ENCODE peak calls at places on chromosomes 3 and 15, in six cellular contexts. B is GM23338, V is PC-9, T is mammary epithelial cell, Q is endothelial cell of umbilical vein, Z is H1. I is an unnamed sample.

GRCh38 chr15:41332788-41333527 is at the start of gene NUSAP1:
- DNase-seq in B (no peak), V (no peak), T (no peak), Q (no peak), Z (no peak), I (no peak)

GRCh38 chr3:128285042-128285924 is 132.0 kb downstream of the EEFSEC start:
- DNase-seq in B (no peak), V (no peak), T (no peak), Q (no peak), Z (peak; percentile 33), I (no peak)

GRCh38 chr3:118842147-118842863 is 192.3 kb downstream of the IGSF11 start:
- DNase-seq in B (peak; percentile 54), V (no peak), T (no peak), Q (no peak), Z (no peak), I (peak; percentile 22)

GRCh38 chr3:197558000-197558399 is 2.2 kb upstream of the BDH1 start:
- DNase-seq in B (no peak), V (peak; percentile 14), T (no peak), Q (no peak), Z (no peak), I (no peak)

GRCh38 chr3:107208100-107208499 is 169.1 kb upstream of the CCDC54 start:
- DNase-seq in B (no peak), V (peak; percentile 52), T (peak; percentile 93), Q (peak; percentile 95), Z (no peak), I (peak; percentile 99)

GRCh38 chr3:4107430-4107829 is 195.7 kb upstream of the SETMAR start:
- DNase-seq in B (peak; percentile 59), V (no peak), T (no peak), Q (no peak), Z (no peak), I (no peak)

GRCh38 chr3:125479091-125479490 is 40.9 kb downstream of the SNX4 start:
- DNase-seq in B (no peak), V (no peak), T (no peak), Q (no peak), Z (no peak), I (no peak)

GRCh38 chr3:28808068-28808467 is 459.4 kb upstream of the AZI2 start:
- DNase-seq in B (no peak), V (no peak), T (no peak), Q (no peak), Z (no peak), I (no peak)

GRCh38 chr3:120381503-120381902 is 32.3 kb upstream of the LRRC58 start:
- DNase-seq in B (no peak), V (no peak), T (no peak), Q (no peak), Z (no peak), I (no peak)

GRCh38 chr15:75200391-75200764 is 1.3 kb upstream of the C15orf39 start:
- DNase-seq in B (no peak), V (no peak), T (no peak), Q (no peak), Z (peak; percentile 59), I (no peak)
- H3K4me2 ChIP-seq in B (peak overlapping the region; percentile 98), V (peak overlapping the region; percentile 100), T (peak overlapping the region; percentile 67), Q (no peak overlapping the region), Z (peak overlapping the region; percentile 82), I (no peak overlapping the region)

DNA sequence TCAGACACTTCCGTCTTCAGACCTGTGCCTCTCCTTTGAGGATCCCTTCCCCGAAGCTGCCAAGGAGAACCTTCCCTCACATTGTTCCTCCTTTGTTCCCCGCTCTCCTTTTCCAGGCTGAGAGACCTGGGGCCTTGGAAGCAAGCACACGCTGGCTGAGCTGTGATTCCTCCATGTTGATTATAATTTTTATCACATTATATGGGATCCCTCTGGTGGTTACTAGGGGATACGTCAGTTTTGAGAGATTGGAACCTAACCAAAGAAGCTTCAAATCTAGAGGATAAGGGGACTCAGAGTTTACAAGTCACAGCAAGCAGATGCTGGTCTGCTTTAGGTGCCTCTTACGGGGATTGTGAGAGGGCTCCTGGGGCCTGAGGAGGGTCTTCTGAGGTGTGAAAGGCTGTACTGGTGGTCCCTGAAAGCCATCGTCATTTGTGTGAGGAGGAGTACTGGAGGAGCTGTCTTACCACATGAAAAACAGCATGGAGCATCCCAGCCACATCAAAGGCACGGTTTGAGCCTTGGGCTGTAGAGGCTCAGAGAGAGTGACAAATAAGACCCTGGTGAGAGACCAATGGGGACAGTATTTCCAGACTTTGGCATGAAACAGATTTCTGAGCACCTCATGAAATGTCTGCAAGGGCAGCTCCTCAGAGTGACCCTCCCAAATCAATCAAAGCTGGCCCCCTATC is 760.1 kb upstream of the CFAP20DC start:
- DNase-seq in B (peak; percentile 61), V (no peak), T (peak; percentile 34), Q (no peak), Z (no peak), I (peak; percentile 8)
- H3K4me2 ChIP-seq in B (no peak overlapping the region), V (no peak overlapping the region), T (no peak overlapping the region), Q (no peak overlapping the region), Z (no peak overlapping the region), I (no peak overlapping the region)

DNA sequence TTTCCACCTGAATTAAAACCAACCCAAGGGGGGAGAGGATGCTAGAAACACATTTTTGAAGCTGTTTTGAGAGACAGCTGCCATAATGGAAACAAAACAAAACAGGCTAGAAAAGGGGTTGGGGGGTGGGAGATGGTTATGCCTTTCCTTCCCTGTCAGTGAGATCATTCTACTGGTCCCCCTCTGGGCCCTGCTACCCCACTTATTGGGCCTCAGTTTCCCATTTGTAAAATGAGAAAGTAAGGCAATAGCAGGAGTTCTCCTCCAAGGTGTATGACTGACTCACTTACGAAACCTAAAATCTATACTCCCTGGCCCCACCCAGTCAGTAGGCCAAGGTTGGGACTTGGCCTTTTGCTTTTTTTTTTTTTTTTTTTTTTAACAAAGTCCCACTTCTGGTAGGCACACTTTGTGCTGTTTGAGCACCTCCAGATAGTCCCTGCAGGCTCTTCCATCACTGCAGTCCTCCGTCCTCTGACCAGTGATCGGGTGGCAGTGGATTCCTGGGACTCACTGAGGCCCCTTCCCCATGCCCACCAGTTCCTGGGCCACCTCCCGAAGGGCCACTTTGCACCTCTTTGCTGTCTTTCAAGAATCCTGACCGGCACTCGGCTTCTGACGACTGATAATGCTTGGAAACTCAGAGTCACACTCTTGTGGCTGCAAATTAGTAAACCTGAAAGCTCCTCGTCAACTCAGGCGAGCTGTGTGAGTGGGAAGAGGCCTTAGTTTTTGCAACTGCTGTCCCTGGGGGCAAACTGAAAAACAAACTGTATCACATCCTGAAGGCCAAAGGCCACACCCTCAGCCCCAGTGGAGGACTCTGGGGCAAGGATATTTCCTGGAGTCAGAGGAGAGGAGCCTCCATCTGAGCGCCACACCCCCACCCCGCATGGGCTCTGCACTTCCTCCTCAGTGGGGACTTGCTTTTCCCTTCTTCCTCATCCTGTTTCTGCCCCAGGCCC is 6.7 kb upstream of the PSTPIP1 start:
- DNase-seq in B (no peak), V (no peak), T (no peak), Q (no peak), Z (no peak), I (no peak)
- H3K4me2 ChIP-seq in B (no peak overlapping the region), V (no peak overlapping the region), T (no peak overlapping the region), Q (no peak overlapping the region), Z (no peak overlapping the region), I (no peak overlapping the region)

DNA sequence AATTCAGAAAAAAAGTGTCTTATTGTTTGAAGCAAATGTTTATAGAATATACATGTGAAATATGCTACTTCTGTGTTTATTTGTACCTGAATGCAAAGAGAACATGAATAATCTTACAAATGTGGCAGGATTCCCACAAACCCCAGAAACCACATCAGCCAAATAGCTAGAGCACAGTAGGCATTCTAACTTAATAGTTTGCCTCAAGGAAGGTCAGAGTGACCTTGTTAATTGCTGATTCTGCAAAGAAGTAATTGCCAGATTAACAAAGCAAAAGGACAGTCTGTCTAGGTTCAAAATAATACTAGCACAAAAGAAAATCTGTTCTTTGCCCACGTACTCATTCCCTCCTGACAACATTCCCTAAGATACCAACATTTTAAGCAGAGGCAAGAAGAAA is 604.0 kb downstream of the PYDC2 start:
- DNase-seq in B (no peak), V (no peak), T (no peak), Q (no peak), Z (no peak), I (no peak)
- H3K4me2 ChIP-seq in B (no peak overlapping the region), V (no peak overlapping the region), T (no peak overlapping the region), Q (no peak overlapping the region), Z (no peak overlapping the region), I (no peak overlapping the region)

DNA sequence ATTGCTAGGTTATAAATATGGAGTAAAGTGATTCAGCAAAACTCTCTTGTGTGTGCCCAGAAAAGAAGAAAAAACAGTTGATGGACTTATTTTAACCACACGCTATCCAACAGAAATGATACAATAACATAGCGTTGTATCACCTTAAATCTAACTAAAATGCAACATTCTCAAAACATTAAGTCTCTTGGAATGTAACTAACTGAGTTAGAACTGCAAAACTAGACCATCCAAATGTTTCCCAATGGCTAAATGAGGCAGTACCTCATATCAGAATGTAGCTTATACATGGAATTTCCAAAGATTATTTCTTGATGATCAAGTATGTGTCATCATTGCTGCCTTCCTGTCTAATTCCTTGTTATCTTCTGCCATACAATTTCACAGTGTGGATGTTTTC is 187.9 kb downstream of the CNTN3 start:
- DNase-seq in B (no peak), V (no peak), T (peak; percentile 52), Q (no peak), Z (no peak), I (no peak)
- H3K4me2 ChIP-seq in B (no peak overlapping the region), V (no peak overlapping the region), T (peak overlapping the region; percentile 49), Q (no peak overlapping the region), Z (no peak overlapping the region), I (no peak overlapping the region)

DNA sequence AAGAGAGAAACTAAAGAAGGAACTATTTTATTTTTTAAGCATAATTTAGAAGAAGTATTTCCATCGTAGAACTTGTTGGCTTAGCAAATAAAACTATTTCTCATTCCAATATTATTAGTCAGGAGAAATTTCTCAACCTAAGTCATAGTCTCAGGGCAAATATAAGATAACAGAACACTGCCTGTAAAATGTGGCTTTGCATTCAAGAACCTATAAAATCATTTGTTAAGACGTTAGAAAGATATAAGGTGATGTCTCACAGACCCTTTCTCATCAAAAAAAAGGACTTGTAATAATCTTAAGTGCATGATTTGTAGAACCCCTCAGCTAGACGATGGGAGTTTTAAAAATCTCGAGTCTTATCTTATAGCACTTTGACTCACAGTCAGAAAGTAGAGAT is 314.6 kb upstream of the CFAP20DC start:
- DNase-seq in B (no peak), V (no peak), T (peak; percentile 18), Q (no peak), Z (no peak), I (peak; percentile 11)
- H3K4me2 ChIP-seq in B (no peak overlapping the region), V (no peak overlapping the region), T (no peak overlapping the region), Q (no peak overlapping the region), Z (no peak overlapping the region), I (no peak overlapping the region)

GRCh38 chr3:159934216-159934615 is 54.4 kb upstream of the IL12A start:
- DNase-seq in B (no peak), V (no peak), T (no peak), Q (no peak), Z (no peak), I (no peak)

GRCh38 chr3:159936541-159936940 is 52.1 kb upstream of the IL12A start:
- DNase-seq in B (no peak), V (no peak), T (no peak), Q (no peak), Z (no peak), I (no peak)

GRCh38 chr3:159937561-159937960 is 51.1 kb upstream of the IL12A start:
- DNase-seq in B (no peak), V (no peak), T (no peak), Q (no peak), Z (no peak), I (no peak)

GRCh38 chr3:159941043-159941994 is 47.3 kb upstream of the IL12A start:
- DNase-seq in B (no peak), V (peak; percentile 43), T (peak; percentile 75), Q (no peak), Z (no peak), I (no peak)

GRCh38 chr3:159938712-159939111 is 49.9 kb upstream of the IL12A start:
- DNase-seq in B (no peak), V (no peak), T (peak; percentile 56), Q (no peak), Z (no peak), I (no peak)
- H3K4me2 ChIP-seq in B (no peak overlapping the region), V (no peak overlapping the region), T (no peak overlapping the region), Q (no peak overlapping the region), Z (no peak overlapping the region), I (no peak overlapping the region)